ENCODE peak calls at places on chromosomes 5 and 9, in six cellular contexts. D, R, I, Y, N and G are unnamed samples.

GRCh38 chr5:72123764-72124163 is 16.5 kb downstream of the MAP1B start:
- DNase-seq in D (no peak), R (no peak), I (no peak), N (no peak), Y (no peak), G (no peak)

GRCh38 chr9:85487872-85488271 is 253.9 kb downstream of the AGTPBP1 start:
- DNase-seq in I (no peak), D (peak; percentile 43), N (no peak), Y (no peak), R (no peak), G (no peak)

GRCh38 chr5:82160948-82161347 is 117.2 kb downstream of the RPS23 start:
- DNase-seq in R (no peak), N (no peak), D (no peak), I (no peak), Y (no peak), G (no peak)

GRCh38 chr5:136174021-136174659 is 18.8 kb downstream of the SMIM32 start:
- DNase-seq in I (no peak), N (no peak), D (peak; percentile 50), R (no peak), Y (peak; percentile 67), G (no peak)

GRCh38 chr9:24602687-24603352 is 57.1 kb upstream of the IZUMO3 start:
- DNase-seq in D (peak; percentile 89), I (no peak), N (no peak), Y (no peak), R (no peak), G (no peak)

GRCh38 chr5:9562101-9562500 is 16.2 kb upstream of the SEMA5A start:
- DNase-seq in I (no peak), N (no peak), R (no peak), D (no peak), Y (no peak), G (no peak)

GRCh38 chr5:107792940-107793339 is 122.2 kb upstream of the EFNA5 start:
- DNase-seq in I (no peak), Y (no peak), N (no peak), R (no peak), D (no peak), G (no peak)

GRCh38 chr9:95764920-95765319 is 110.6 kb upstream of the ERCC6L2 start:
- DNase-seq in R (peak; percentile 66), D (peak; percentile 55), N (no peak), I (no peak), Y (no peak), G (no peak)

GRCh38 chr9:38687389-38687842 is 32.5 kb downstream of the FAM240B start:
- DNase-seq in R (no peak), N (peak; percentile 39), I (peak; percentile 79), D (peak; percentile 54), Y (peak; percentile 46), G (peak; percentile 88)

GRCh38 chr9:79041266-79041665 is 530.5 kb upstream of the TLE4 start:
- DNase-seq in Y (no peak), N (no peak), D (peak; percentile 76), R (no peak), I (no peak), G (no peak)

GRCh38 chr5:179836225-179837019 is 15.7 kb downstream of the SQSTM1 start:
- DNase-seq in D (no peak), Y (peak; percentile 28), I (peak; percentile 63), R (no peak), N (no peak), G (no peak)

GRCh38 chr5:124980174-124980941 is 233.9 kb upstream of the ZNF608 start:
- DNase-seq in N (no peak), I (no peak), R (no peak), D (no peak), Y (peak; percentile 74), G (no peak)

GRCh38 chr9:1454980-1455367 is 404.8 kb downstream of the DMRT2 start:
- DNase-seq in N (no peak), Y (no peak), D (no peak), R (no peak), I (no peak), G (no peak)

GRCh38 chr9:69877852-69878507 is 57.4 kb downstream of the CFAP95 start:
- DNase-seq in N (no peak), D (peak; percentile 37), I (no peak), Y (peak; percentile 77), R (no peak), G (no peak)

GRCh38 chr5:136040746-136041415 is 12.1 kb downstream of the TGFBI start:
- DNase-seq in I (no peak), D (no peak), R (no peak), Y (no peak), N (no peak), G (no peak)

GRCh38 chr9:35756743-35757526 is 2.9 kb upstream of the MSMP start:
- DNase-seq in D (peak; percentile 46), N (peak; percentile 75), I (peak; percentile 86), Y (peak; percentile 85), R (no peak), G (peak; percentile 77)

GRCh38 chr5:129382921-129383672 is 77.0 kb upstream of the ADAMTS19 start:
- DNase-seq in N (no peak), I (no peak), D (no peak), R (no peak), Y (no peak), G (no peak)

GRCh38 chr9:4538621-4539020 is 48.4 kb downstream of the SLC1A1 start:
- DNase-seq in D (no peak), N (no peak), I (no peak), R (no peak), Y (no peak), G (no peak)

GRCh38 chr5:177520906-177521513 is 4.2 kb upstream of the DDX41 start:
- DNase-seq in I (no peak), D (no peak), N (no peak), R (peak; percentile 48), Y (no peak), G (no peak)

GRCh38 chr5:34719029-34719428 is 62.9 kb downstream of the RAI14 start:
- DNase-seq in D (no peak), I (no peak), R (no peak), Y (no peak), N (no peak), G (no peak)

GRCh38 chr5:40333459-40334241 is 346.1 kb upstream of the PTGER4 start:
- DNase-seq in Y (no peak), N (no peak), I (no peak), D (peak; percentile 56), R (no peak), G (no peak)

GRCh38 chr9:68802525-68803015 is 97.5 kb downstream of the PIP5K1B start:
- DNase-seq in R (no peak), Y (no peak), D (no peak), I (no peak), N (no peak), G (no peak)

GRCh38 chr9:2502760-2503159 is 118.8 kb upstream of the VLDLR start:
- DNase-seq in Y (no peak), N (no peak), I (no peak), R (no peak), D (peak; percentile 43), G (no peak)

GRCh38 chr5:76372320-76373054 is 30.6 kb upstream of the IQGAP2 start:
- DNase-seq in D (peak; percentile 91), I (no peak), Y (no peak), R (peak; percentile 80), N (no peak), G (no peak)

GRCh38 chr9:94613003-94613402 is 19.4 kb upstream of the FBP2 start:
- DNase-seq in I (no peak), R (no peak), Y (no peak), N (no peak), D (no peak), G (no peak)

GRCh38 chr5:55324815-55325418 is 17.1 kb downstream of the MTREX start:
- DNase-seq in I (no peak), Y (peak; percentile 32), N (no peak), D (peak; percentile 26), R (no peak), G (no peak)

GRCh38 chr9:87685431-87685830 is 40.5 kb upstream of the CTSL start:
- DNase-seq in D (no peak), N (no peak), I (no peak), Y (no peak), R (no peak), G (no peak)

GRCh38 chr5:133818869-133819600 is 149.4 kb downstream of the C5orf15 start:
- DNase-seq in Y (no peak), D (no peak), I (no peak), N (no peak), R (peak; percentile 31), G (no peak)
- H3K4me1 ChIP-seq in Y (no peaks in the 10 kb centered on the region), D (peaks cover 4% of the 10 kb centered on the region), I (peaks cover 21% of the 10 kb centered on the region), N (peaks cover 41% of the 10 kb centered on the region), R (no peaks in the 10 kb centered on the region), G (no peaks in the 10 kb centered on the region)

GRCh38 chr5:172837640-172838039 is 3.6 kb downstream of the ERGIC1 start:
- DNase-seq in D (no peak), N (no peak), Y (no peak), I (no peak), R (peak; percentile 60), G (peak; percentile 96)
- H3K4me3 ChIP-seq in D (no peak overlapping the region), N (no peak overlapping the region), Y (no peak overlapping the region), I (no peak overlapping the region), R (no peak overlapping the region), G (no peak overlapping the region)

DNA sequence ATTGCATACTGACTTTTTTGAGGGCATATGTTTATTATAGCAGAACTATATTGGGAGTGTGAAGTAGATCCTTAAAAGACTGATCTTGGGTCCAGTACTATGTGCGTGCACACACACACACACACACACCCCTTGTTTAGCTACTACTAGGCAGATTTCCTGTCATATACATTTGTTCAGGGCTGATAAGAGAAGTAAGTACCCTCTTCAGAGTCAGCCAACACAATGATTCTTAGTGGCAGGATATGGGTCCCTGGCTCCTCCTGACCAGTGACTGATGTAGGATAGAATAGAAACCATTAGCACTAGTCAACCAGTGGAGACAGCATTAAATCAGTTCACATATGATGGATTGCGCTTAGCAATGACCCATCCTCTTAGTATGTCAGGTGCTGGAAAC is 76.2 kb upstream of the MIER3 start:
- DNase-seq in N (no peak), Y (no peak), R (no peak), D (no peak), I (no peak), G (no peak)
- TF ChIP-seq CTCF in N (no peak), Y (no peak), R (no peak), D (no peak), I (no peak), G (no peak)

GRCh38 chr9:129336601-129337286 is 158.7 kb upstream of the IER5L start:
- DNase-seq in R (no peak), N (no peak), Y (peak; percentile 89), D (peak; percentile 19), I (no peak), G (peak; percentile 60)

GRCh38 chr9:129335456-129336129 is 157.5 kb upstream of the IER5L start:
- DNase-seq in D (peak; percentile 14), N (no peak), Y (peak; percentile 35), R (no peak), I (no peak), G (peak; percentile 60)

GRCh38 chr9:129334744-129335080 is 156.7 kb upstream of the IER5L start:
- DNase-seq in N (no peak), D (no peak), I (no peak), Y (no peak), R (no peak), G (no peak)

GRCh38 chr9:129337287-129338140 is 159.5 kb upstream of the IER5L start:
- DNase-seq in D (no peak), N (no peak), I (no peak), R (no peak), Y (no peak), G (no peak)

DNA sequence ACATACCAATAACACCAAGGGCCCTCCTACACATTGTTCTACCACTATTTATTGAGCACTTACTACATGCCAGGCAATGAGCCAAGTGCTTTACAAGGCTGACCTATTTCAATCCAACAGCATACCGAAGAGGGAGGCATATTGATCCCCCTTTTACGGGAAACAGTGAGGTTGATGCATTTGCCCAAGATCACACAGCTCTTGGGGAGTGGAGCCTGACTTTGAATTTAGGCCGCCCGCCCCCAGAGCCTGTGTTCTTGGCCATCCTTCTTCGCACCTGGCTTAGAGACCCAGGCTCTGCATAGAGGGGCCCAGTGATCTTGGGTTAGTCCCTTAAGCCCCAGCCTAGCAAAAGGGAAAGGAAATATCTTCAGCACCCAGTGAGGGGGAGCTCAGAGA is 158.1 kb upstream of the IER5L start:
- DNase-seq in D (peak; percentile 60), I (no peak), R (no peak), N (no peak), Y (peak; percentile 53), G (no peak)
- H3K4me1 ChIP-seq in D (peaks cover 48% of the 10 kb centered on the region), I (peaks cover 22% of the 10 kb centered on the region), R (peaks cover 31% of the 10 kb centered on the region), N (peaks cover 18% of the 10 kb centered on the region), Y (peaks cover 39% of the 10 kb centered on the region), G (peaks cover 27% of the 10 kb centered on the region)